ENCODE peak calls at places on chromosomes 6 and 20, in ten cellular contexts. N is amygdala; A is adipocyte; L is NCI-H2171; W is activated naive CD4-positive, alpha-beta T cell treated with anti-CD3 and anti-CD28 coated beads, Interleukin-2, amount 50 U/mL, for 16 hours; G is stimulated activated CD8-positive, alpha-beta memory T cell treated with anti-CD3 and anti-CD28 coated beads, Interleukin-15, amount 100 ng/mL, for 24 hours; O is T-helper 2 cell; I is MM.1S; P is AG08395; H is naive B cell. E is an unnamed sample.

GRCh38 chr6:3830806-3831205 is 18.4 kb upstream of the FAM50B start:
- DNase-seq in N (no peak), A (no peak), L (no peak), W (no peak), G (no peak), O (no peak), I (no peak), P (no peak), H (no peak), E (no peak)

GRCh38 chr6:3250278-3250677 is 8.5 kb upstream of the PSMG4 start:
- DNase-seq in N (no peak), A (no peak), L (no peak), W (no peak), G (no peak), O (no peak), I (no peak), P (no peak), H (no peak), E (peak)

GRCh38 chr6:17867880-17868279 is 119.6 kb downstream of the KIF13A start:
- DNase-seq in N (no peak), A (peak), L (peak), W (no peak), G (no peak), O (no peak), I (no peak), P (peak), H (no peak), E (peak)

GRCh38 chr20:61934716-61935530 is 130.8 kb downstream of the TAF4 start:
- DNase-seq in N (no peak), A (no peak), L (no peak), W (no peak), G (no peak), O (no peak), I (no peak), P (no peak), H (no peak), E (no peak)

GRCh38 chr6:104629826-104630225 is 229.9 kb downstream of the HACE1 start:
- DNase-seq in N (no peak), A (no peak), L (no peak), W (no peak), G (no peak), O (no peak), I (no peak), P (no peak), H (no peak), E (no peak)

GRCh38 chr6:6749791-6750434 is 161.4 kb downstream of the LY86 start:
- DNase-seq in N (peak), A (peak), L (no peak), W (peak), G (no peak), O (no peak), I (no peak), P (peak), H (no peak), E (peak)

GRCh38 chr6:3294921-3295871 is 36.4 kb downstream of the PSMG4 start:
- DNase-seq in N (no peak), A (no peak), L (no peak), W (no peak), G (no peak), O (no peak), I (no peak), P (no peak), H (no peak), E (no peak)

GRCh38 chr6:87281426-87281825 is 41.0 kb upstream of the SMIM8 start:
- DNase-seq in N (no peak), A (no peak), L (no peak), W (no peak), G (no peak), O (no peak), I (no peak), P (no peak), H (no peak), E (peak)

GRCh38 chr6:109103942-109104341 is 8.6 kb downstream of the CEP57L1 start:
- DNase-seq in N (no peak), A (no peak), L (no peak), W (no peak), G (no peak), O (no peak), I (no peak), P (no peak), H (no peak), E (no peak)